ENCODE peak calls at places on chromosomes 12 and 14, in five cellular contexts. H is NCI-H2029; P is NCI-H1092; K is activated CD4-positive, alpha-beta T cell treated with anti-CD3 and anti-CD28 coated beads, Interleukin-2, amount 50 U/mL, for 1 hour; W is NCI-H1436. D is an unnamed sample.

GRCh38 chr12:1544991-1545700 is 49.2 kb downstream of the FBXL14 start:
- DNase-seq in P (no peak), W (no peak), K (no peak), H (no peak), D (no peak)

GRCh38 chr14:92323031-92323915 is at the start of gene SLC24A4:
- DNase-seq in K (no peak), W (no peak), H (no peak), P (no peak), D (no peak)

GRCh38 chr12:28171356-28172060 is 18.7 kb upstream of the CCDC91 start:
- DNase-seq in H (no peak), P (no peak), W (no peak), K (no peak), D (no peak)

GRCh38 chr14:44317433-44317746 is 189.7 kb downstream of the FSCB start:
- DNase-seq in P (no peak), W (no peak), K (no peak), H (no peak), D (no peak)

GRCh38 chr14:69464829-69465228 is 19.7 kb upstream of the PLEKHD1 start:
- DNase-seq in W (no peak), H (no peak), K (no peak), P (no peak), D (no peak)

GRCh38 chr14:28596336-28596735 is 170.3 kb upstream of the FOXG1 start:
- DNase-seq in K (no peak), H (no peak), W (no peak), P (no peak), D (no peak)

GRCh38 chr12:104281636-104282035 is 21.9 kb upstream of the EID3 start:
- DNase-seq in P (no peak), H (no peak), K (no peak), W (no peak), D (no peak)

GRCh38 chr12:122130150-122130549 is 43.9 kb downstream of the IL31 start:
- DNase-seq in K (no peak), W (no peak), P (no peak), H (no peak), D (no peak)

GRCh38 chr14:95979339-95980042 is 59.7 kb upstream of the C14orf132 start:
- DNase-seq in K (no peak), P (no peak), W (no peak), H (no peak), D (no peak)

GRCh38 chr12:28750946-28751714 is 397.9 kb upstream of the FAR2 start:
- DNase-seq in P (no peak), H (no peak), K (no peak), W (no peak), D (no peak)

GRCh38 chr14:98404811-98405210 is 867.2 kb downstream of the BCL11B start:
- DNase-seq in P (no peak), K (no peak), W (no peak), H (no peak), D (no peak)

GRCh38 chr14:33061667-33062325 is 123.1 kb downstream of the NPAS3 start:
- DNase-seq in P (no peak), H (no peak), W (no peak), K (no peak), D (no peak)

GRCh38 chr12:109307051-109307450 is 2.0 kb downstream of the FOXN4 start:
- DNase-seq in P (no peak), H (no peak), K (no peak), W (no peak), D (no peak)